ENCODE peak calls at places on chromosomes 13 and 19, in four cellular contexts. One of them, this sample, is unnamed. For H3K36me3, H3K4me1 and H3K9me3, the result is how much of the 10 kb centered on the place peaks cover.

GRCh38 chr19:24033962-24034342 is 53.0 kb upstream of the ZNF254 start:
- DNase-seq in CD4-positive, alpha-beta memory T cell: no peak
- DNase-seq in cardiac muscle cell: peak
- DNase-seq in left ventricle myocardium inferior: peak
- DNase-seq in this sample: peak

GRCh38 chr13:61286148-61286745 is 129.4 kb downstream of the PCDH20 start:
- DNase-seq in cardiac muscle cell: no peak
- DNase-seq in left ventricle myocardium inferior: no peak
- DNase-seq in CD4-positive, alpha-beta memory T cell: no peak
- DNase-seq in this sample: peak

GRCh38 chr19:54137913-54138776 is 583 bp downstream of the CNOT3 start:
- DNase-seq in left ventricle myocardium inferior: no peak
- DNase-seq in cardiac muscle cell: no peak
- DNase-seq in CD4-positive, alpha-beta memory T cell: peak
- DNase-seq in this sample: peak

GRCh38 chr19:53520547-53521372 is 17.2 kb upstream of the ZNF331 start:
- DNase-seq in left ventricle myocardium inferior: peak
- DNase-seq in cardiac muscle cell: peak
- DNase-seq in CD4-positive, alpha-beta memory T cell: peak
- DNase-seq in this sample: peak

GRCh38 chr13:109939838-109940237 is 153.5 kb upstream of the IRS2 start:
- DNase-seq in left ventricle myocardium inferior: no peak
- DNase-seq in cardiac muscle cell: no peak
- DNase-seq in CD4-positive, alpha-beta memory T cell: no peak
- DNase-seq in this sample: no peak

GRCh38 chr13:68264692-68265091 is 1034.6 kb upstream of the PCDH9 start:
- DNase-seq in CD4-positive, alpha-beta memory T cell: no peak
- DNase-seq in left ventricle myocardium inferior: no peak
- DNase-seq in cardiac muscle cell: no peak
- DNase-seq in this sample: no peak

GRCh38 chr19:41137056-41137455 is 22.8 kb downstream of the CYP2F1 start:
- DNase-seq in cardiac muscle cell: no peak
- DNase-seq in CD4-positive, alpha-beta memory T cell: no peak
- DNase-seq in left ventricle myocardium inferior: no peak
- DNase-seq in this sample: no peak

GRCh38 chr13:51275101-51275500 is 52.9 kb downstream of the FAM124A start:
- DNase-seq in left ventricle myocardium inferior: no peak
- DNase-seq in CD4-positive, alpha-beta memory T cell: no peak
- DNase-seq in cardiac muscle cell: no peak
- DNase-seq in this sample: no peak

GRCh38 chr19:58544591-58545285 is 874 bp downstream of the TRIM28 start:
- DNase-seq in cardiac muscle cell: peak
- DNase-seq in left ventricle myocardium inferior: no peak
- DNase-seq in CD4-positive, alpha-beta memory T cell: peak
- DNase-seq in this sample: peak

GRCh38 chr19:45882652-45883585 is 3.0 kb downstream of the IRF2BP1 start:
- DNase-seq in CD4-positive, alpha-beta memory T cell: peak
- DNase-seq in cardiac muscle cell: peak
- DNase-seq in left ventricle myocardium inferior: peak
- DNase-seq in this sample: peak

GRCh38 chr13:99157046-99157445 is 43.6 kb upstream of the UBAC2 start:
- DNase-seq in left ventricle myocardium inferior: no peak
- DNase-seq in CD4-positive, alpha-beta memory T cell: no peak
- DNase-seq in cardiac muscle cell: no peak
- DNase-seq in this sample: no peak

GRCh38 chr13:50678464-50679162 is 164.9 kb downstream of the DLEU7 start:
- DNase-seq in CD4-positive, alpha-beta memory T cell: no peak
- DNase-seq in left ventricle myocardium inferior: no peak
- DNase-seq in cardiac muscle cell: peak
- DNase-seq in this sample: no peak

GRCh38 chr19:30622276-30622675 is 250.1 kb downstream of the ZNF536 start:
- DNase-seq in left ventricle myocardium inferior: no peak
- DNase-seq in CD4-positive, alpha-beta memory T cell: no peak
- DNase-seq in cardiac muscle cell: no peak
- DNase-seq in this sample: no peak

GRCh38 chr19:55253842-55254624 is 4.8 kb downstream of the PPP6R1 start:
- DNase-seq in cardiac muscle cell: no peak
- DNase-seq in left ventricle myocardium inferior: no peak
- DNase-seq in CD4-positive, alpha-beta memory T cell: peak
- DNase-seq in this sample: peak

GRCh38 chr13:104301216-104301975 is 1235.2 kb upstream of the SLC10A2 start:
- DNase-seq in left ventricle myocardium inferior: no peak
- DNase-seq in cardiac muscle cell: no peak
- DNase-seq in CD4-positive, alpha-beta memory T cell: no peak
- DNase-seq in this sample: no peak

GRCh38 chr13:27425151-27425917 is 915 bp downstream of the GTF3A start:
- DNase-seq in CD4-positive, alpha-beta memory T cell: peak
- DNase-seq in cardiac muscle cell: peak
- DNase-seq in left ventricle myocardium inferior: no peak
- DNase-seq in this sample: no peak

GRCh38 chr19:14410054-14410774 is 8.9 kb downstream of the DDX39A start:
- DNase-seq in left ventricle myocardium inferior: no peak
- DNase-seq in CD4-positive, alpha-beta memory T cell: peak
- DNase-seq in cardiac muscle cell: no peak
- DNase-seq in this sample: peak

GRCh38 chr13:32086366-32086765 is 54.8 kb downstream of the FRY start:
- DNase-seq in cardiac muscle cell: peak
- DNase-seq in CD4-positive, alpha-beta memory T cell: no peak
- DNase-seq in left ventricle myocardium inferior: no peak
- DNase-seq in this sample: no peak

GRCh38 chr13:40613192-40613818 is 53.1 kb downstream of the FOXO1 start:
- DNase-seq in left ventricle myocardium inferior: no peak
- DNase-seq in CD4-positive, alpha-beta memory T cell: peak
- DNase-seq in cardiac muscle cell: no peak
- DNase-seq in this sample: no peak

GRCh38 chr13:87674143-87674772 is 3.1 kb downstream of the SLITRK5 start:
- DNase-seq in left ventricle myocardium inferior: no peak
- DNase-seq in CD4-positive, alpha-beta memory T cell: no peak
- DNase-seq in cardiac muscle cell: no peak
- DNase-seq in this sample: no peak

GRCh38 chr13:50069255-50069654 is 54.0 kb downstream of the KCNRG start:
- DNase-seq in cardiac muscle cell: peak
- DNase-seq in CD4-positive, alpha-beta memory T cell: no peak
- DNase-seq in left ventricle myocardium inferior: no peak
- DNase-seq in this sample: no peak

GRCh38 chr13:71861769-71862168 is 5.2 kb downstream of the DACH1 start:
- DNase-seq in cardiac muscle cell: no peak
- DNase-seq in left ventricle myocardium inferior: no peak
- DNase-seq in CD4-positive, alpha-beta memory T cell: no peak
- DNase-seq in this sample: no peak

GRCh38 chr13:85313761-85314503 is 485.3 kb downstream of the SLITRK6 start:
- DNase-seq in CD4-positive, alpha-beta memory T cell: no peak
- DNase-seq in left ventricle myocardium inferior: no peak
- DNase-seq in cardiac muscle cell: peak
- DNase-seq in this sample: no peak

GRCh38 chr13:27493981-27494380 is 43.6 kb upstream of the MTIF3 start:
- DNase-seq in CD4-positive, alpha-beta memory T cell: no peak
- DNase-seq in cardiac muscle cell: peak
- DNase-seq in left ventricle myocardium inferior: no peak
- DNase-seq in this sample: no peak

GRCh38 chr13:93819331-93819730 is 592.7 kb downstream of the GPC6 start:
- DNase-seq in CD4-positive, alpha-beta memory T cell: no peak
- DNase-seq in left ventricle myocardium inferior: no peak
- DNase-seq in cardiac muscle cell: no peak
- DNase-seq in this sample: no peak

GRCh38 chr19:50322234-50322633 is 6.9 kb downstream of the KCNC3 start:
- DNase-seq in left ventricle myocardium inferior: no peak
- DNase-seq in CD4-positive, alpha-beta memory T cell: no peak
- DNase-seq in cardiac muscle cell: no peak
- DNase-seq in this sample: no peak

GRCh38 chr13:44313674-44314073 is 60.0 kb upstream of the SERP2 start:
- DNase-seq in CD4-positive, alpha-beta memory T cell: no peak
- DNase-seq in cardiac muscle cell: peak
- DNase-seq in left ventricle myocardium inferior: no peak
- DNase-seq in this sample: no peak

GRCh38 chr13:61413572-61413971 is 2.1 kb downstream of the PCDH20 start:
- DNase-seq in CD4-positive, alpha-beta memory T cell: no peak
- DNase-seq in left ventricle myocardium inferior: no peak
- DNase-seq in cardiac muscle cell: no peak
- DNase-seq in this sample: no peak

GRCh38 chr19:50332264-50333038 is 3.3 kb upstream of the KCNC3 start:
- DNase-seq in left ventricle myocardium inferior: no peak
- DNase-seq in cardiac muscle cell: no peak
- DNase-seq in CD4-positive, alpha-beta memory T cell: no peak
- DNase-seq in this sample: peak

GRCh38 chr13:97567510-97568243 is 133.7 kb downstream of the RAP2A start:
- DNase-seq in cardiac muscle cell: peak
- DNase-seq in CD4-positive, alpha-beta memory T cell: no peak
- DNase-seq in left ventricle myocardium inferior: no peak
- DNase-seq in this sample: peak

GRCh38 chr19:17398902-17399527 is 5.0 kb upstream of the CCDC194 start:
- DNase-seq in CD4-positive, alpha-beta memory T cell: no peak
- DNase-seq in cardiac muscle cell: no peak
- DNase-seq in left ventricle myocardium inferior: no peak
- DNase-seq in this sample: no peak

DNA sequence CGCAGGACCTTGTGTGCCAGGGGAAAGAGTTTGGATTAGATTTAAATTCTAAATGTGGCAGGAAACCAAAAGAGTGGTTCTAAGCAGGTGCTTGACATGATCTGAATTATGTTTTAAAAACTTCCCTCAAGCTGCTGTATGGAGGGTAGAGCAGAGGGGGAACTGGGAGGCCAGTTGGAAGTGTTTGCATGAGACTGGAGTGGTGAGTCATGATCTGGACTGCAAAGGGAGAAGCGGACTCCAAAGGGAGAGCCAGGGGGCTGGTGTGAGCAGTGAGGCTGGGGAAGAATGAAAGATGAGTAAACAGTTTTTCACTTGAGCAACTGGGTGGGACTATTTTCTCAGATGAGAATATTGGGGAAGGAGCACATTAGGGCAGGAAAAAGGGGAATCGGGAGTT is 206.1 kb downstream of the DNAJC15 start:
- DNase-seq in CD4-positive, alpha-beta memory T cell: no peak
- DNase-seq in left ventricle myocardium inferior: no peak
- DNase-seq in cardiac muscle cell: peak
- DNase-seq in this sample: no peak
- H3K36me3 ChIP-seq in CD4-positive, alpha-beta memory T cell: under half
- H3K36me3 ChIP-seq in left ventricle myocardium inferior: under half
- H3K36me3 ChIP-seq in cardiac muscle cell: under half
- H3K36me3 ChIP-seq in this sample: under half

GRCh38 chr19:7918615-7919421 is 1.3 kb upstream of the SNAPC2 start:
- DNase-seq in left ventricle myocardium inferior: no peak
- DNase-seq in cardiac muscle cell: no peak
- DNase-seq in CD4-positive, alpha-beta memory T cell: no peak
- DNase-seq in this sample: peak

GRCh38 chr19:7916137-7916907 is 1.7 kb downstream of the TGFBR3L start:
- DNase-seq in cardiac muscle cell: no peak
- DNase-seq in CD4-positive, alpha-beta memory T cell: peak
- DNase-seq in left ventricle myocardium inferior: no peak
- DNase-seq in this sample: peak

GRCh38 chr19:7917292-7918061 is 2.7 kb upstream of the SNAPC2 start:
- DNase-seq in left ventricle myocardium inferior: no peak
- DNase-seq in CD4-positive, alpha-beta memory T cell: peak
- DNase-seq in cardiac muscle cell: peak
- DNase-seq in this sample: peak

GRCh38 chr19:7915250-7916136 is 863 bp downstream of the TGFBR3L start:
- DNase-seq in CD4-positive, alpha-beta memory T cell: peak
- DNase-seq in left ventricle myocardium inferior: no peak
- DNase-seq in cardiac muscle cell: no peak
- DNase-seq in this sample: no peak

DNA sequence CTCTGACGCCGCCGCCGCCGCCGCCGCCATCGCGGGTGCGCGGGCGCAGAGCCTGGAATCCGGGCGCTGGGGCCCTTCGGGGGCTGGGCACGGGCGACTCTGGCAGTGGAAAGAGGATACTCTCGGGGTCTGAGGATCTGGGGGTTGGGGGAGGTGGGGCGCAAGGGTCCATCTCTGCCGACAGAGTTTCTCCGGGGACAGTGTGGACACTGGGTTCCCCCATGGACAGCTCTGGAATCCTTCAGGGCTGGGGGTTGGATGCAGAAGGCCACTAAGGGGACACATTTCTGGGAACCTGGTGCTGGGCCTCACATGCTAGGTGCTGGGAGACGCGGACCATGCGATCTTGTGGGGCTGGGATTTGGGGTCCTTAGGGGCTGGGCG is 2.3 kb downstream of the TGFBR3L start:
- DNase-seq in cardiac muscle cell: no peak
- DNase-seq in left ventricle myocardium inferior: no peak
- DNase-seq in CD4-positive, alpha-beta memory T cell: no peak
- DNase-seq in this sample: no peak
- H3K4me1 ChIP-seq in cardiac muscle cell: under half
- H3K4me1 ChIP-seq in left ventricle myocardium inferior: half or more
- H3K4me1 ChIP-seq in CD4-positive, alpha-beta memory T cell: under half
- H3K4me1 ChIP-seq in this sample: under half

GRCh38 chr13:58134012-58134411 is 502.5 kb downstream of the PCDH17 start:
- DNase-seq in cardiac muscle cell: no peak
- DNase-seq in CD4-positive, alpha-beta memory T cell: no peak
- DNase-seq in left ventricle myocardium inferior: no peak
- DNase-seq in this sample: no peak

DNA sequence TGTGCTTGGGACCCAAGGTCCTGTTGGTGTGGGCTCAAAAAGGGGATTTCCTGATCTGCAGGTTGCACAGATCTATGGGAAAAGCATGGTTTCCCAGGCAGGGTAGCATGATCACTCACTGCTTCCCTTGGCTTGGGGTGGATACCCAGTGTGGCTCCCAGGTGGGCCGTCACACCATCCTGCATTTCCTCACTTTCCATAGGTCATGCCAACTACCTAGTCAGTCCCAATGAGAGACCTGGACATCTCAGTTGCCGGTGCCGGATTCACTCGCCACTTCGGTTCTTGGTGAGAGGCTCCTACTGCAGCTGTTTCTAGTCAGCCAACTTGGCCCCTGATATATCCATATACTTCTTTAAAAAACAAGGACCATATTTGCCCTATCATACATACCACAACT is 503.0 kb downstream of the PCDH17 start:
- DNase-seq in left ventricle myocardium inferior: no peak
- DNase-seq in cardiac muscle cell: no peak
- DNase-seq in CD4-positive, alpha-beta memory T cell: no peak
- DNase-seq in this sample: no peak
- H3K9me3 ChIP-seq in left ventricle myocardium inferior: under half
- H3K9me3 ChIP-seq in cardiac muscle cell: under half
- H3K9me3 ChIP-seq in CD4-positive, alpha-beta memory T cell: under half
- H3K9me3 ChIP-seq in this sample: half or more

GRCh38 chr13:108690726-108691125 is 61.3 kb downstream of the MYO16 start:
- DNase-seq in CD4-positive, alpha-beta memory T cell: no peak
- DNase-seq in left ventricle myocardium inferior: no peak
- DNase-seq in cardiac muscle cell: no peak
- DNase-seq in this sample: no peak

GRCh38 chr13:108681986-108682562 is 52.7 kb downstream of the MYO16 start:
- DNase-seq in cardiac muscle cell: no peak
- DNase-seq in CD4-positive, alpha-beta memory T cell: no peak
- DNase-seq in left ventricle myocardium inferior: no peak
- DNase-seq in this sample: no peak

GRCh38 chr13:108682714-108683113 is 53.3 kb downstream of the MYO16 start:
- DNase-seq in left ventricle myocardium inferior: no peak
- DNase-seq in cardiac muscle cell: no peak
- DNase-seq in CD4-positive, alpha-beta memory T cell: no peak
- DNase-seq in this sample: no peak

DNA sequence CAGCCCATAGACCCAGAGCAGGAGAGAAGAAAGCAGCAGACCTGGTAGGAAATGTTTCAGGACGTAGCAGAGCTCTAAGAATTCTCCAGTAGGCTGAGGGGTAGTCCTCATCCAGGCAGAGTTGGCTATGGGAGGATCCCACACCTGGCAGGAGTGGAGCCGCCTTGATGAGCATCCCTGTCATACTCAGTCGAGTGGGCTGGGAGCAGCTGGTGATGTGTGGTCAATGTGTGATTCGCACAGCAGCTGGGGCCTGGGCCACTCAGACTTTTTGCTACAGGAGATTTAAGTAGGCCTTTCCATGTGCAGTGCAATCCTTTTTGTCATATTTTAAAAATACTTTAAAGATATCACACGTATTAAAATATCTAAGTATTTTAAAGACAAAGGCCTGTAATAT is 56.6 kb downstream of the MYO16 start:
- DNase-seq in left ventricle myocardium inferior: no peak
- DNase-seq in CD4-positive, alpha-beta memory T cell: no peak
- DNase-seq in cardiac muscle cell: no peak
- DNase-seq in this sample: no peak
- H3K36me3 ChIP-seq in left ventricle myocardium inferior: under half
- H3K36me3 ChIP-seq in CD4-positive, alpha-beta memory T cell: under half
- H3K36me3 ChIP-seq in cardiac muscle cell: under half
- H3K36me3 ChIP-seq in this sample: under half

This sample was measured in mucosa of descending colon.